ENCODE peak calls at places on chromosomes 3 and 15, in ten cellular contexts. D, X, B, M, A, I, H, O, Y and T are unnamed samples.

GRCh38 chr3:72996121-72996472 is 514 bp upstream of the PPP4R2 start:
- DNase-seq in D (no peak), X (no peak), B (peak; percentile 36), M (no peak), A (no peak), I (no peak), H (no peak), O (no peak), Y (no peak), T (no peak)

GRCh38 chr3:195001261-195001660 is 269.7 kb downstream of the XXYLT1 start:
- DNase-seq in D (no peak), X (no peak), B (no peak), M (no peak), A (no peak), I (no peak), H (no peak), O (no peak), Y (no peak), T (no peak)

GRCh38 chr3:76997733-76998132 is 42.2 kb upstream of the ROBO2 start:
- DNase-seq in D (no peak), X (no peak), B (no peak), M (no peak), A (no peak), I (no peak), H (peak; percentile 56), O (no peak), Y (no peak), T (peak; percentile 25)

GRCh38 chr15:92365816-92366215 is 27.9 kb upstream of the ST8SIA2 start:
- DNase-seq in D (no peak), X (no peak), B (no peak), M (peak; percentile 38), A (no peak), I (no peak), H (no peak), O (no peak), Y (no peak), T (no peak)

GRCh38 chr15:87502173-87502572 is 754.4 kb downstream of the NTRK3 start:
- DNase-seq in D (no peak), X (no peak), B (no peak), M (no peak), A (no peak), I (no peak), H (no peak), O (no peak), Y (no peak), T (no peak)

GRCh38 chr3:89358281-89358680 is 250.9 kb downstream of the EPHA3 start:
- DNase-seq in D (no peak), X (no peak), B (no peak), M (no peak), A (no peak), I (no peak), H (no peak), O (no peak), Y (no peak), T (no peak)

GRCh38 chr3:194711913-194712312 is 26.2 kb downstream of the FAM43A start:
- DNase-seq in D (peak; percentile 94), X (no peak), B (peak; percentile 45), M (peak; percentile 97), A (no peak), I (no peak), H (peak; percentile 87), O (peak; percentile 86), Y (no peak), T (peak; percentile 89)

GRCh38 chr15:45785897-45786296 is 151.1 kb downstream of the SQOR start:
- DNase-seq in D (no peak), X (no peak), B (no peak), M (no peak), A (no peak), I (no peak), H (no peak), O (no peak), Y (no peak), T (no peak)

GRCh38 chr3:102190340-102190723 is 244.5 kb upstream of the ZPLD1 start:
- DNase-seq in D (no peak), X (no peak), B (no peak), M (no peak), A (no peak), I (no peak), H (no peak), O (no peak), Y (no peak), T (no peak)

GRCh38 chr3:9914011-9914410 is 2.9 kb upstream of the IL17RC start:
- DNase-seq in D (no peak), X (no peak), B (no peak), M (no peak), A (no peak), I (no peak), H (no peak), O (no peak), Y (no peak), T (no peak)